ENCODE peak calls at places on chromosome 15, in five cellular contexts. One of them, this sample, is unnamed.
A peak's percentile ranks its signal among the peaks of the same experiment; 100 is the strongest.

GRCh38 chr15:55003900-55004879 is 192.6 kb downstream of the RSL24D1 start:
- DNase-seq in activated CD4-positive, alpha-beta T cell treated with anti-CD3 and anti-CD28 coated beads, Interleukin-2, amount 50 U/mL, for 24 hours: no peak
- DNase-seq in activated CD8-positive, alpha-beta memory T cell treated with anti-CD3 and anti-CD28 coated beads for 48 hours: no peak
- DNase-seq in RPMI8226: no peak
- DNase-seq in foreskin melanocyte: no peak
- DNase-seq in this sample: no peak

GRCh38 chr15:51030649-51031316 is 63.9 kb downstream of the TNFAIP8L3 start:
- DNase-seq in activated CD4-positive, alpha-beta T cell treated with anti-CD3 and anti-CD28 coated beads, Interleukin-2, amount 50 U/mL, for 24 hours: no peak
- DNase-seq in RPMI8226: no peak
- DNase-seq in foreskin melanocyte: no peak
- DNase-seq in activated CD8-positive, alpha-beta memory T cell treated with anti-CD3 and anti-CD28 coated beads for 48 hours: no peak
- DNase-seq in this sample: no peak

GRCh38 chr15:57312323-57313133 is 63.8 kb upstream of the CGNL1 start:
- DNase-seq in activated CD8-positive, alpha-beta memory T cell treated with anti-CD3 and anti-CD28 coated beads for 48 hours: no peak
- DNase-seq in activated CD4-positive, alpha-beta T cell treated with anti-CD3 and anti-CD28 coated beads, Interleukin-2, amount 50 U/mL, for 24 hours: no peak
- DNase-seq in foreskin melanocyte: no peak
- DNase-seq in RPMI8226: no peak
- DNase-seq in this sample: no peak

GRCh38 chr15:57541805-57542504 is 49.7 kb upstream of the MYZAP start:
- DNase-seq in RPMI8226: peak; percentile 63
- DNase-seq in activated CD4-positive, alpha-beta T cell treated with anti-CD3 and anti-CD28 coated beads, Interleukin-2, amount 50 U/mL, for 24 hours: no peak
- DNase-seq in foreskin melanocyte: no peak
- DNase-seq in activated CD8-positive, alpha-beta memory T cell treated with anti-CD3 and anti-CD28 coated beads for 48 hours: no peak
- DNase-seq in this sample: no peak

GRCh38 chr15:51133140-51133630 is 38.5 kb upstream of the TNFAIP8L3 start:
- DNase-seq in activated CD8-positive, alpha-beta memory T cell treated with anti-CD3 and anti-CD28 coated beads for 48 hours: no peak
- DNase-seq in RPMI8226: no peak
- DNase-seq in foreskin melanocyte: no peak
- DNase-seq in activated CD4-positive, alpha-beta T cell treated with anti-CD3 and anti-CD28 coated beads, Interleukin-2, amount 50 U/mL, for 24 hours: no peak
- DNase-seq in this sample: no peak

GRCh38 chr15:76337047-76337738 is 620 bp downstream of the ISL2 start:
- DNase-seq in RPMI8226: peak; percentile 77
- DNase-seq in foreskin melanocyte: no peak
- DNase-seq in activated CD4-positive, alpha-beta T cell treated with anti-CD3 and anti-CD28 coated beads, Interleukin-2, amount 50 U/mL, for 24 hours: no peak
- DNase-seq in activated CD8-positive, alpha-beta memory T cell treated with anti-CD3 and anti-CD28 coated beads for 48 hours: no peak
- DNase-seq in this sample: no peak

GRCh38 chr15:83578706-83579105 is 75.2 kb upstream of the ADAMTSL3 start:
- DNase-seq in activated CD4-positive, alpha-beta T cell treated with anti-CD3 and anti-CD28 coated beads, Interleukin-2, amount 50 U/mL, for 24 hours: no peak
- DNase-seq in foreskin melanocyte: no peak
- DNase-seq in RPMI8226: no peak
- DNase-seq in activated CD8-positive, alpha-beta memory T cell treated with anti-CD3 and anti-CD28 coated beads for 48 hours: no peak
- DNase-seq in this sample: no peak

GRCh38 chr15:61871926-61872522 is 188.2 kb downstream of the VPS13C start:
- DNase-seq in activated CD8-positive, alpha-beta memory T cell treated with anti-CD3 and anti-CD28 coated beads for 48 hours: no peak
- DNase-seq in foreskin melanocyte: no peak
- DNase-seq in activated CD4-positive, alpha-beta T cell treated with anti-CD3 and anti-CD28 coated beads, Interleukin-2, amount 50 U/mL, for 24 hours: no peak
- DNase-seq in RPMI8226: no peak
- DNase-seq in this sample: no peak

GRCh38 chr15:25884354-25884753 is 21.2 kb upstream of the ATP10A start:
- DNase-seq in activated CD4-positive, alpha-beta T cell treated with anti-CD3 and anti-CD28 coated beads, Interleukin-2, amount 50 U/mL, for 24 hours: no peak
- DNase-seq in foreskin melanocyte: no peak
- DNase-seq in RPMI8226: no peak
- DNase-seq in activated CD8-positive, alpha-beta memory T cell treated with anti-CD3 and anti-CD28 coated beads for 48 hours: no peak
- DNase-seq in this sample: no peak

GRCh38 chr15:73683624-73684536 is at the start of gene CD276:
- DNase-seq in foreskin melanocyte: peak; percentile 65
- DNase-seq in activated CD8-positive, alpha-beta memory T cell treated with anti-CD3 and anti-CD28 coated beads for 48 hours: no peak
- DNase-seq in activated CD4-positive, alpha-beta T cell treated with anti-CD3 and anti-CD28 coated beads, Interleukin-2, amount 50 U/mL, for 24 hours: no peak
- DNase-seq in RPMI8226: peak; percentile 33
- DNase-seq in this sample: no peak

GRCh38 chr15:39154136-39154770 is 426.6 kb upstream of the THBS1 start:
- DNase-seq in foreskin melanocyte: no peak
- DNase-seq in RPMI8226: no peak
- DNase-seq in activated CD8-positive, alpha-beta memory T cell treated with anti-CD3 and anti-CD28 coated beads for 48 hours: no peak
- DNase-seq in activated CD4-positive, alpha-beta T cell treated with anti-CD3 and anti-CD28 coated beads, Interleukin-2, amount 50 U/mL, for 24 hours: no peak
- DNase-seq in this sample: no peak

GRCh38 chr15:27933562-27933961 is 165.6 kb downstream of the OCA2 start:
- DNase-seq in foreskin melanocyte: peak; percentile 93
- DNase-seq in activated CD4-positive, alpha-beta T cell treated with anti-CD3 and anti-CD28 coated beads, Interleukin-2, amount 50 U/mL, for 24 hours: no peak
- DNase-seq in activated CD8-positive, alpha-beta memory T cell treated with anti-CD3 and anti-CD28 coated beads for 48 hours: no peak
- DNase-seq in RPMI8226: no peak
- DNase-seq in this sample: no peak

GRCh38 chr15:52252781-52253180 is 42.8 kb downstream of the MYO5C start:
- DNase-seq in foreskin melanocyte: peak; percentile 46
- DNase-seq in activated CD8-positive, alpha-beta memory T cell treated with anti-CD3 and anti-CD28 coated beads for 48 hours: no peak
- DNase-seq in activated CD4-positive, alpha-beta T cell treated with anti-CD3 and anti-CD28 coated beads, Interleukin-2, amount 50 U/mL, for 24 hours: no peak
- DNase-seq in RPMI8226: no peak
- DNase-seq in this sample: no peak

GRCh38 chr15:85504739-85505676 is 124.6 kb downstream of the AKAP13 start:
- DNase-seq in foreskin melanocyte: no peak
- DNase-seq in RPMI8226: peak; percentile 57
- DNase-seq in activated CD4-positive, alpha-beta T cell treated with anti-CD3 and anti-CD28 coated beads, Interleukin-2, amount 50 U/mL, for 24 hours: no peak
- DNase-seq in activated CD8-positive, alpha-beta memory T cell treated with anti-CD3 and anti-CD28 coated beads for 48 hours: no peak
- DNase-seq in this sample: peak; percentile 20

GRCh38 chr15:101043911-101044624 is 124.9 kb downstream of the LRRK1 start:
- DNase-seq in RPMI8226: no peak
- DNase-seq in activated CD8-positive, alpha-beta memory T cell treated with anti-CD3 and anti-CD28 coated beads for 48 hours: no peak
- DNase-seq in foreskin melanocyte: no peak
- DNase-seq in activated CD4-positive, alpha-beta T cell treated with anti-CD3 and anti-CD28 coated beads, Interleukin-2, amount 50 U/mL, for 24 hours: no peak
- DNase-seq in this sample: peak; percentile 40

GRCh38 chr15:75195766-75196241 is 5.9 kb upstream of the C15orf39 start:
- DNase-seq in activated CD8-positive, alpha-beta memory T cell treated with anti-CD3 and anti-CD28 coated beads for 48 hours: no peak
- DNase-seq in RPMI8226: no peak
- DNase-seq in activated CD4-positive, alpha-beta T cell treated with anti-CD3 and anti-CD28 coated beads, Interleukin-2, amount 50 U/mL, for 24 hours: no peak
- DNase-seq in foreskin melanocyte: no peak
- DNase-seq in this sample: no peak

GRCh38 chr15:83323296-83323711 is 38.8 kb upstream of the BNC1 start:
- DNase-seq in activated CD8-positive, alpha-beta memory T cell treated with anti-CD3 and anti-CD28 coated beads for 48 hours: no peak
- DNase-seq in activated CD4-positive, alpha-beta T cell treated with anti-CD3 and anti-CD28 coated beads, Interleukin-2, amount 50 U/mL, for 24 hours: no peak
- DNase-seq in RPMI8226: peak; percentile 27
- DNase-seq in foreskin melanocyte: no peak
- DNase-seq in this sample: no peak

GRCh38 chr15:89054873-89055272 is 33.4 kb upstream of the ABHD2 start:
- DNase-seq in RPMI8226: no peak
- DNase-seq in activated CD8-positive, alpha-beta memory T cell treated with anti-CD3 and anti-CD28 coated beads for 48 hours: no peak
- DNase-seq in activated CD4-positive, alpha-beta T cell treated with anti-CD3 and anti-CD28 coated beads, Interleukin-2, amount 50 U/mL, for 24 hours: no peak
- DNase-seq in foreskin melanocyte: no peak
- DNase-seq in this sample: no peak

GRCh38 chr15:49370782-49371181 is 52.3 kb upstream of the FGF7 start:
- DNase-seq in RPMI8226: peak; percentile 55
- DNase-seq in activated CD8-positive, alpha-beta memory T cell treated with anti-CD3 and anti-CD28 coated beads for 48 hours: no peak
- DNase-seq in activated CD4-positive, alpha-beta T cell treated with anti-CD3 and anti-CD28 coated beads, Interleukin-2, amount 50 U/mL, for 24 hours: no peak
- DNase-seq in foreskin melanocyte: peak; percentile 4
- DNase-seq in this sample: no peak

GRCh38 chr15:74653426-74654082 is 37.9 kb downstream of the CLK3 start:
- DNase-seq in activated CD4-positive, alpha-beta T cell treated with anti-CD3 and anti-CD28 coated beads, Interleukin-2, amount 50 U/mL, for 24 hours: no peak
- DNase-seq in activated CD8-positive, alpha-beta memory T cell treated with anti-CD3 and anti-CD28 coated beads for 48 hours: no peak
- DNase-seq in foreskin melanocyte: peak; percentile 35
- DNase-seq in RPMI8226: peak; percentile 28
- DNase-seq in this sample: no peak

GRCh38 chr15:70152070-70152480 is 54.4 kb upstream of the TLE3 start:
- DNase-seq in RPMI8226: peak; percentile 61
- DNase-seq in foreskin melanocyte: no peak
- DNase-seq in activated CD8-positive, alpha-beta memory T cell treated with anti-CD3 and anti-CD28 coated beads for 48 hours: no peak
- DNase-seq in activated CD4-positive, alpha-beta T cell treated with anti-CD3 and anti-CD28 coated beads, Interleukin-2, amount 50 U/mL, for 24 hours: no peak
- DNase-seq in this sample: no peak

GRCh38 chr15:89361451-89362202 is 27.0 kb upstream of the POLG start:
- DNase-seq in foreskin melanocyte: no peak
- DNase-seq in activated CD8-positive, alpha-beta memory T cell treated with anti-CD3 and anti-CD28 coated beads for 48 hours: no peak
- DNase-seq in activated CD4-positive, alpha-beta T cell treated with anti-CD3 and anti-CD28 coated beads, Interleukin-2, amount 50 U/mL, for 24 hours: peak; percentile 41
- DNase-seq in RPMI8226: peak; percentile 81
- DNase-seq in this sample: peak; percentile 50

GRCh38 chr15:78321786-78322185 is 18.4 kb upstream of the CRABP1 start:
- DNase-seq in activated CD8-positive, alpha-beta memory T cell treated with anti-CD3 and anti-CD28 coated beads for 48 hours: no peak
- DNase-seq in foreskin melanocyte: no peak
- DNase-seq in RPMI8226: no peak
- DNase-seq in activated CD4-positive, alpha-beta T cell treated with anti-CD3 and anti-CD28 coated beads, Interleukin-2, amount 50 U/mL, for 24 hours: no peak
- DNase-seq in this sample: no peak

GRCh38 chr15:25501828-25502446 is 63.1 kb upstream of the UBE3A start:
- DNase-seq in foreskin melanocyte: peak; percentile 29
- DNase-seq in activated CD8-positive, alpha-beta memory T cell treated with anti-CD3 and anti-CD28 coated beads for 48 hours: no peak
- DNase-seq in RPMI8226: peak; percentile 69
- DNase-seq in activated CD4-positive, alpha-beta T cell treated with anti-CD3 and anti-CD28 coated beads, Interleukin-2, amount 50 U/mL, for 24 hours: no peak
- DNase-seq in this sample: no peak

GRCh38 chr15:36529296-36530011 is 50.0 kb upstream of the CDIN1 start:
- DNase-seq in foreskin melanocyte: no peak
- DNase-seq in activated CD8-positive, alpha-beta memory T cell treated with anti-CD3 and anti-CD28 coated beads for 48 hours: no peak
- DNase-seq in RPMI8226: no peak
- DNase-seq in activated CD4-positive, alpha-beta T cell treated with anti-CD3 and anti-CD28 coated beads, Interleukin-2, amount 50 U/mL, for 24 hours: no peak
- DNase-seq in this sample: no peak

GRCh38 chr15:31792611-31793199 is 237.6 kb upstream of the CHRNA7 start:
- DNase-seq in activated CD4-positive, alpha-beta T cell treated with anti-CD3 and anti-CD28 coated beads, Interleukin-2, amount 50 U/mL, for 24 hours: no peak
- DNase-seq in foreskin melanocyte: no peak
- DNase-seq in RPMI8226: no peak
- DNase-seq in activated CD8-positive, alpha-beta memory T cell treated with anti-CD3 and anti-CD28 coated beads for 48 hours: no peak
- DNase-seq in this sample: no peak

GRCh38 chr15:59174846-59175831 is 31.5 kb upstream of the LDHAL6B start:
- DNase-seq in activated CD4-positive, alpha-beta T cell treated with anti-CD3 and anti-CD28 coated beads, Interleukin-2, amount 50 U/mL, for 24 hours: no peak
- DNase-seq in RPMI8226: peak; percentile 84
- DNase-seq in activated CD8-positive, alpha-beta memory T cell treated with anti-CD3 and anti-CD28 coated beads for 48 hours: peak; percentile 6
- DNase-seq in foreskin melanocyte: peak; percentile 63
- DNase-seq in this sample: no peak

GRCh38 chr15:56805466-56806146 is 72.3 kb upstream of the ZNF280D start:
- DNase-seq in foreskin melanocyte: peak; percentile 50
- DNase-seq in activated CD4-positive, alpha-beta T cell treated with anti-CD3 and anti-CD28 coated beads, Interleukin-2, amount 50 U/mL, for 24 hours: no peak
- DNase-seq in RPMI8226: no peak
- DNase-seq in activated CD8-positive, alpha-beta memory T cell treated with anti-CD3 and anti-CD28 coated beads for 48 hours: no peak
- DNase-seq in this sample: no peak

This sample was measured in stimulated activated effector memory CD8-positive, alpha-beta T cell treated with anti-CD3 and anti-CD28 coated beads, Interleukin-12 subunit alpha, Interleukin-12 subunit beta, amount 100 ng/mL, for 72 hours.